ENCODE peak calls at places on chromosomes 11 and 22, in nine cellular contexts. X is left lung; C is sigmoid colon; S is CD4-positive, CD25-positive, alpha-beta regulatory T cell; V is HepG2; O is colonic mucosa; K is mesendoderm; G is PC-3; T is CD4-positive, alpha-beta memory T cell. I is an unnamed sample. For H3K4me1, the result is how much of the 10 kb centered on the place peaks cover.

GRCh38 chr22:26514419-26515161 is 2.3 kb upstream of the TFIP11 start:
- DNase-seq in G (no peak), V (no peak), X (no peak), O (no peak), T (no peak), S (no peak), C (no peak), K (no peak), I (no peak)

GRCh38 chr22:30196141-30196866 is 50.3 kb downstream of the LIF start:
- DNase-seq in S (no peak), V (peak), C (peak), G (peak), O (peak), X (peak), T (peak), K (peak), I (peak)

GRCh38 chr11:29452131-29452530 is 564.7 kb downstream of the KCNA4 start:
- DNase-seq in C (no peak), V (no peak), T (no peak), O (no peak), K (no peak), X (no peak), S (no peak), G (peak), I (no peak)

GRCh38 chr11:121225402-121225801 is 67.2 kb upstream of the SC5D start:
- DNase-seq in C (no peak), O (no peak), X (no peak), V (no peak), K (no peak), S (no peak), G (no peak), T (no peak), I (no peak)

GRCh38 chr11:69280451-69280850 is 13.5 kb upstream of the MYEOV start:
- DNase-seq in O (no peak), G (peak), K (no peak), C (no peak), S (no peak), T (no peak), X (no peak), V (no peak), I (no peak)

GRCh38 chr11:117299351-117300300 is 8.5 kb downstream of the BACE1-AS start:
- DNase-seq in S (no peak), G (no peak), X (no peak), K (peak), C (no peak), V (peak), O (no peak), T (no peak), I (no peak)

GRCh38 chr22:49789289-49790141 is 38.2 kb downstream of the BRD1 start:
- DNase-seq in G (no peak), V (peak), T (peak), O (peak), X (no peak), K (peak), C (no peak), S (no peak), I (no peak)

GRCh38 chr22:23065069-23065451 is 5.3 kb upstream of the GNAZ start:
- DNase-seq in O (no peak), S (no peak), X (peak), G (no peak), V (no peak), T (no peak), C (no peak), K (no peak), I (no peak)

GRCh38 chr11:2460540-2461252 is 15.9 kb downstream of the KCNQ1 start:
- DNase-seq in V (no peak), G (no peak), X (no peak), T (no peak), S (no peak), C (peak), K (no peak), O (peak), I (no peak)

GRCh38 chr11:65590240-65590738 is 5.3 kb downstream of the KCNK7 start:
- DNase-seq in V (no peak), G (no peak), S (no peak), K (no peak), O (no peak), X (no peak), C (peak), T (no peak), I (no peak)

GRCh38 chr11:111733009-111733408 is 33.2 kb downstream of the PPP2R1B start:
- DNase-seq in S (no peak), V (no peak), K (no peak), X (peak), G (no peak), O (no peak), C (peak), T (no peak), I (peak)

GRCh38 chr22:22368516-22368915 is 123.9 kb downstream of the VPREB1 start:
- DNase-seq in X (no peak), C (no peak), O (no peak), G (no peak), T (no peak), V (no peak), S (no peak), K (no peak), I (no peak)

GRCh38 chr22:40609216-40609615 is 27.3 kb downstream of the MRTFA start:
- DNase-seq in V (no peak), S (no peak), C (no peak), O (no peak), K (no peak), G (no peak), T (no peak), X (no peak), I (no peak)

GRCh38 chr11:116721983-116722382 is 50.8 kb downstream of the BUD13 start:
- DNase-seq in C (no peak), O (no peak), V (no peak), X (no peak), S (no peak), K (no peak), G (no peak), T (no peak), I (no peak)

GRCh38 chr11:73414977-73415492 is 38.8 kb downstream of the RELT start:
- DNase-seq in K (no peak), O (no peak), V (no peak), X (no peak), C (no peak), S (no peak), G (no peak), T (no peak), I (no peak)

GRCh38 chr11:33368931-33369330 is 111.8 kb downstream of the HIPK3 start:
- DNase-seq in C (no peak), K (no peak), T (no peak), X (no peak), V (no peak), O (no peak), G (no peak), S (no peak), I (no peak)

GRCh38 chr22:42747701-42748513 is 27.2 kb upstream of the A4GALT start:
- DNase-seq in O (no peak), C (no peak), X (no peak), V (peak), K (peak), G (no peak), S (no peak), T (no peak), I (peak)

GRCh38 chr11:17641792-17642350 is 77.5 kb upstream of the MYOD1 start:
- DNase-seq in T (no peak), O (no peak), V (no peak), X (no peak), G (no peak), S (no peak), C (no peak), K (no peak), I (no peak)

GRCh38 chr22:45127866-45128265 is 35.9 kb upstream of the NUP50 start:
- DNase-seq in V (no peak), O (no peak), X (no peak), S (no peak), C (no peak), K (no peak), G (peak), T (no peak), I (no peak)

GRCh38 chr11:19756675-19757475 is 44.2 kb downstream of the NAV2 start:
- DNase-seq in S (no peak), O (no peak), G (no peak), K (no peak), T (no peak), C (peak), X (no peak), V (no peak), I (peak)

GRCh38 chr11:116925050-116925449 is 87.6 kb upstream of the APOA1 start:
- DNase-seq in K (peak), X (no peak), V (no peak), G (no peak), T (peak), C (no peak), S (no peak), O (no peak), I (no peak)

GRCh38 chr11:15199693-15200092 is 85.0 kb downstream of the INSC start:
- DNase-seq in X (no peak), G (peak), K (no peak), S (no peak), O (no peak), C (no peak), T (no peak), V (no peak), I (peak)

DNA sequence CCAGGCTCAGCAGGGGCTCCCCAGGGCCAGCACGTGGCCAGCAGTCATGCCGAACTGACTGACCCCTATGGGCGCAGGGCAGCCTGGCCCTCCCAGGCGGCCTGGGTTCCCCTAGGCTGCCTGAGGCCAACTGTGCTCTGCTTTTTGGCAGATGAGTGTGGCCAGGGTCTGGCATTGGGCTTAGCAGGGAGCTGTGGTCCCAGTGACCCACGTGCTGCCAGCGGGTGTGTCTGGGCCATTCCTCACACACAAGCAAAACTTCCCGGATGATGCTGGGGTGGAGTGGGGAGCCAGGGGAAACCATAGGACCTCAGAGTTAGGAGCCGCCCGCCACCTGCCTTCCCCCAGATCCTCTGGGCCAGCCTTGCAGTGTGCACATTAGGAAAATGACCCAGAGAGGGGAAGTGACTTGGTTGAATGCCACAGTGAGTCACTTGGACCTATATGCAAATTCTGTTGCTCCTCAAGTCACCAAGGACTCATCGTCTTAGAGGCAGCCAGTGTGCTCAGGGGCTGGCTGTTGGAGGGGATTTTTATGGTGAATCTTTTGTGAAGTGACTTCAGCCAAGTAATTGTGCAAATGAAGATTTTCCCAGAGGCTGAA is 6.6 kb downstream of the ADORA2A start:
- DNase-seq in O (no peak), V (no peak), X (no peak), C (peak), T (no peak), K (no peak), G (peak), S (no peak), I (peak)
- H3K4me1 ChIP-seq in O (under half), V (under half), X (half or more), C (under half), T (half or more), K (under half), G (under half), S (half or more), I (under half)

GRCh38 chr11:4673781-4674180 is 23.9 kb downstream of the OR51E2 start:
- DNase-seq in O (no peak), V (no peak), X (no peak), K (no peak), G (no peak), S (no peak), C (no peak), T (no peak), I (no peak)

GRCh38 chr11:4677948-4678347 is 19.7 kb downstream of the OR51E2 start:
- DNase-seq in T (no peak), X (no peak), O (no peak), C (no peak), S (no peak), G (no peak), K (no peak), V (no peak), I (no peak)

GRCh38 chr11:4672470-4672869 is 25.2 kb downstream of the OR51E2 start:
- DNase-seq in X (no peak), S (no peak), C (no peak), T (no peak), G (peak), O (no peak), V (no peak), K (peak), I (no peak)
- H3K27ac ChIP-seq in X (no peak), S (no peak), C (no peak), T (no peak), G (no peak), O (no peak), V (no peak), K (no peak), I (no peak)

DNA sequence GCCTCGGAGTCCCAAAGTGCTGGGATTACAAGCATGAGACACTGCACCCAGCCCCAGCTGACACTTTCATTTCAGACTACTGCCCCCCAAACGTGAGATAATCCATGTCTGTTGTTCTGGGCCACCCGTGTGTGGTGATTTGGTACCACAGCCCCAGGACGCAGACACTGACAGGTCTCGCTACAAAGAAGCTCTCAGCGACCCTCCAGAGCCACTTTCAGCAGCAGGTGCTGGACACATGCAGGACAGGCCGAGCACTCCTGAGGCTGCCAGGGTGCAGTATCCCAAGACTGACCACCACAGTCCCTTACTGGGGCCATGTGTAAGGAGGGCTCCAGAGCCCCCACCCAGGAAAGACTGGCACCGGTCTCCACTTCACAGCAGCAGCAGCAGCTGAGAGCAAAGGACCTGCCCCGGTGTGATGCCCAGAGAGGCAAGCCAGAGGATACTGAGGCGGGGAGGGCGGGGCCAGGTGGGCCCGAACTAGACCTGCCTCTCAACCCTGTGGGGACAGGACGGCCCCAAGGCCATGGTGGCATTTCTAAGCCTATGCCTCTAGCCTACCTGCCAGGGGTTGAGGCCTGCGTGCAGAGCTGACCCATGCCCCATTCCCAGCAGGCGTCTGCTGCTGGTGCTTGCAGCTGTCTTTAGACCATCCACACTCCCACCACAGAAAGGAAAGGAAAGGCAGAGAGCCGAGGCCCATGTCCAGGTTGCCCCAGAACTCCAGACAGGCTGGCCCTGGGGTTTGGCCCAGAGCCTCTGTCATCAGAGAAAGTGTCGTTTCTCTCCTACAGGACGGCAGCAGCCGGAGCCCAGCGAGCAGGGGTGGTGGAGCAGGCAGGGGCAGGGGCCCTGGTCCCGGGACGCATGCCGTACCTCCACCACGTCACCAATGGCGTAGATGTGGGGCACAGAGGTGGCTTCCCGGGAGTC is 28.0 kb upstream of the GNB1L start:
- DNase-seq in O (peak), S (no peak), V (no peak), X (peak), C (peak), G (no peak), T (no peak), K (no peak), I (no peak)
- H3K4me1 ChIP-seq in O (under half), S (under half), V (under half), X (under half), C (under half), G (under half), T (under half), K (under half), I (under half)

DNA sequence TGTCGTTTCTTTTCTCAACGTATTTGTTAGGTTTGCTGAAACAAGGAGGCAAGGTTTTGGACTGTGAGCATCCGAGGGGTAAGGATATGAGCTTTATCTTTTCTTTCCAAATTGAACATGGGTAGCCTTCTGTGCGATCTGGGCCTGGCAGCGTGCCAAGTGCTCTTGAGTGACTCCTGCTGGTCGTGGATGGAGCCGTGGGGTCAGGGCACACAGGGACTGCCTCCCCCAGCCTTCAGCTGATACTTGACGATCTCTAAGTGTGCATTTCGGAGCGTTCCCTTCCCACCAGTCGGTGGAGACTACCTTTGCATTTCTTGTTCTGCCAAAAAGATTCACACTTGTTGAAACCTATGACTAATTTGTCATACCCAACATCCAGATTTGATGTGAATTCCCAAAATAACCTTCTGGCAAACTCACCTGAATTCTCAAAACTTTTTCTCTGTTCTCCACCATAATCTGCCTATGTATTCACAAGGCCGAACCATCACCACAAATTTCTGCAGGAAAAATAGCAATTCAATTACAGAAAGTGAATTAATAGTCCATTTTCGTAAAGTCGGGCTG is 40.2 kb upstream of the CLMP start:
- DNase-seq in X (no peak), O (peak), T (peak), G (peak), C (peak), V (peak), S (no peak), K (peak), I (peak)
- H3K27ac ChIP-seq in X (no peak), O (no peak), T (no peak), G (no peak), C (peak), V (no peak), S (no peak), K (no peak), I (no peak)

DNA sequence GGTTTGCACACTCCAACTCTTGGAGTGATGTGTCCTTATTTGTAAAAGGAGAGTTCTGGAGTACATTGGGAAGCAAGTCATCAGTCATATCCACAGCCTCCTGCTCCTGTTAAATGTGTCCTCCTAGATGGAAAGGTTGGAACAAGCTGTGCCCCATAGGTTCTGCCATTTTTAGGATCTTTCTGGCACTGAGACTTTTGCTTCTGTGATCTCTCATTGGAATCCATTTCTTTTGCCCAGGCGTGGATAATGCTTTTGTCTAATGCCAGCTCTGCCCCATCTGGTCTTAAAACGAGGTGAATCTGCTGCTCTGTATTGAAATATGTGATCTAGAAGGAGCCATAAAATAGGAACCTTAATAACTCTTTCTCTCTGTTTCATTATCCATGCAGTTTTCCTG is 66.4 kb downstream of the ZBTB16 start:
- DNase-seq in G (no peak), O (no peak), T (no peak), K (no peak), S (no peak), X (no peak), C (peak), V (no peak), I (no peak)
- H3K4me1 ChIP-seq in G (under half), O (under half), T (under half), K (under half), S (under half), X (half or more), C (half or more), V (under half), I (half or more)

DNA sequence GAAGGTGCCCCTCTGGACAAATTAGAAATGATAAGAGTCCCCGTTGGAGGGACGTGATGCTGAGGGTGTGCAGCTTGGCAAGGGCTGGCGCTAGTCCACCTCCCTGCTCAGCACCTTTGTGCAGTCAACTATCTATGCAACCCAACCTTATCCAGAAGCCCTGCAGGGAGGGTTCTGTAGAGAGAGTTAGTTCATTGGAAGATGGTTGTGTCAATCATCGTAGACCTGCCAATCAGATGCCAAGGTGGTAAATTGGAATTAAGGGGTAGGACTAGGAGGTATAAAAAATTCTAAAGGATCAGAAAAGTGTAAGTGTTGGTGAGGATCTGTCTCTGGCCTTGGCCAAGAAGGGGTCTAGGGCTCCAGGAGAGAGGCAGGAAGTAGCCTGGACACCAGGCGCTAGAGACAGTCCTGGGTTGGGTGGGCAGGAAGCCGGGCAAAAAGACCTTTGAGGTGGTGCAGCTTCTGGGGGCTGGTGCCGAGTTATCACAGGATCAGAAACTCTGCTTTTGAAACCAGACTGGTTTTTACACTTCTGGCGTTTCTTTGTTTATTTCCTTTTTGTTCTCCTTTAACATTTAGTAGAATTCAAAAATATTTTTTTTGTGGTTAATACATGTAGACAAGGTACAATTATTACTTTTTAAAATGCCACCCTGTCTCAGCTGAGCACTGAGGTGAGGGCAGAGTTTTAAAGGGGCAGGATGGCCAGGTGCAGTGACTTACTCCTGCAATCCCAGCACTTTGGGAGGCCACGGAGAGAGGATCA is 1.6 kb downstream of the C1QTNF6 start:
- DNase-seq in S (peak), V (peak), T (peak), X (no peak), G (peak), K (peak), O (no peak), C (peak), I (peak)
- H3K27ac ChIP-seq in S (peak), V (no peak), T (peak), X (peak), G (peak), K (no peak), O (peak), C (peak), I (peak)

DNA sequence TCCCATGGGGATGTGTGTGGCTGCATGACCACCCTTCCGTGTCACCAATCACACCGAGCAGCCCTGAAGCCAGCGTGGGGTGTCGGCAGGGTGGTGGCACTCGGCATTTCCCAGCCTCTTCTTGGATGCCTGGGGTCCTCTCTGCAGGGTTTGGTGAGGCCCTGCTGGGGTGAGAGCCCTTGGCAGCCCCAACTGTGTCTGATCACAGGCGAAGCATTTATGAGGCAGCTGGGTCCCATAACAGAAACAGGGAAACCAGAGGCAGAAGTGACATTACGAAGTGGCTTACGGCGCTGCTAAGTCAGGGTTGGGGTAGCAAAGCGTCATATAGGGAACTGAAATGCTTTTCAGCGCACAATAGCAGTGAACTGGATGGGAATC is 92.3 kb upstream of the SEPTIN5 start:
- DNase-seq in X (no peak), S (no peak), O (no peak), G (no peak), K (no peak), V (no peak), T (no peak), C (no peak), I (no peak)
- H3K4me1 ChIP-seq in X (under half), S (under half), O (under half), G (under half), K (under half), V (under half), T (under half), C (under half), I (under half)